ENCODE peak calls at places on chromosome 22, in nine cellular contexts. M is activated gamma-delta T cell treated with anti-CD3 and anti-CD28 coated beads, Interleukin-2, amount 50 U/mL, for 16 hours; D is heart right ventricle; Z is AML-193; V is myocyte; A is COR-L47; C is upper lobe of right lung; I is epithelial cell of esophagus; B is activated effector memory CD4-positive, alpha-beta T cell treated with Interleukin-2 at 50 U/mL for 16 hours. U is an unnamed sample.

GRCh38 chr22:39214383-39215069 is 30.3 kb downstream of the PDGFB start:
- DNase-seq in Z (no peak), A (no peak), M (no peak), V (peak; percentile 63), B (no peak), D (no peak), C (peak; percentile 36), I (peak; percentile 88), U (peak; percentile 16)

GRCh38 chr22:36397081-36397766 is 9.5 kb upstream of the MYH9 start:
- DNase-seq in C (peak; percentile 68), D (no peak), Z (no peak), B (no peak), A (no peak), V (no peak), M (no peak), I (peak; percentile 79), U (no peak)

GRCh38 chr22:45217806-45218205 is 22.9 kb downstream of the KIAA0930 start:
- DNase-seq in B (no peak), A (no peak), V (no peak), Z (no peak), I (no peak), D (no peak), M (no peak), C (no peak), U (no peak)

GRCh38 chr22:27876684-27877083 is 42.4 kb downstream of the PITPNB start:
- DNase-seq in A (peak; percentile 27), V (peak; percentile 91), M (no peak), B (no peak), Z (no peak), D (no peak), I (no peak), C (no peak), U (no peak)

GRCh38 chr22:43389227-43389836 is 22.5 kb upstream of the MPPED1 start:
- DNase-seq in A (no peak), Z (no peak), V (no peak), B (no peak), I (no peak), C (no peak), M (no peak), D (no peak), U (no peak)

GRCh38 chr22:36366291-36366708 is 21.5 kb downstream of the MYH9 start:
- DNase-seq in V (no peak), I (peak; percentile 68), C (no peak), Z (no peak), A (no peak), D (no peak), M (no peak), B (no peak), U (no peak)

GRCh38 chr22:40541300-40541699 is 95.2 kb downstream of the MRTFA start:
- DNase-seq in I (peak; percentile 99), Z (no peak), D (no peak), C (no peak), M (no peak), V (no peak), A (no peak), B (no peak), U (no peak)

GRCh38 chr22:47299879-47300697 is 537.6 kb downstream of the TBC1D22A start:
- DNase-seq in V (no peak), I (no peak), Z (no peak), C (no peak), A (no peak), D (no peak), M (no peak), B (no peak), U (no peak)

GRCh38 chr22:22746061-22746962 is 101.9 kb downstream of the GGTLC2 start:
- DNase-seq in Z (no peak), V (no peak), B (no peak), M (no peak), D (no peak), A (no peak), C (no peak), I (no peak), U (no peak)

GRCh38 chr22:17777005-17777716 is 2.9 kb upstream of the BID start:
- DNase-seq in M (peak; percentile 62), A (no peak), V (no peak), I (no peak), D (no peak), B (peak; percentile 66), C (peak; percentile 79), Z (peak; percentile 84), U (no peak)

GRCh38 chr22:31179345-31179744 is 19.4 kb downstream of the RNF185 start:
- DNase-seq in Z (no peak), V (peak; percentile 38), C (no peak), A (peak; percentile 59), B (no peak), D (no peak), I (peak; percentile 91), M (no peak), U (no peak)

GRCh38 chr22:41976070-41976901 is 7.0 kb downstream of the SEPTIN3 start:
- DNase-seq in Z (peak; percentile 31), M (no peak), D (peak; percentile 34), B (peak; percentile 30), V (no peak), I (peak; percentile 26), A (peak; percentile 58), C (peak; percentile 76), U (no peak)

GRCh38 chr22:19824197-19825015 is 30.3 kb downstream of the GNB1L start:
- DNase-seq in C (peak; percentile 57), B (no peak), A (no peak), D (no peak), M (no peak), Z (no peak), I (peak; percentile 51), V (no peak), U (no peak)

GRCh38 chr22:29002603-29003002 is 59.0 kb downstream of the C22orf31 start:
- DNase-seq in D (no peak), C (no peak), I (no peak), V (no peak), M (no peak), Z (no peak), B (no peak), A (no peak), U (no peak)

GRCh38 chr22:50246242-50247175 is 1.7 kb upstream of the TUBGCP6 start:
- DNase-seq in Z (no peak), V (no peak), I (peak; percentile 26), B (no peak), M (no peak), D (no peak), C (no peak), A (no peak), U (no peak)

GRCh38 chr22:43819691-43820670 is 7.9 kb upstream of the EFCAB6 start:
- DNase-seq in Z (no peak), A (peak; percentile 68), V (peak; percentile 56), D (no peak), C (no peak), B (no peak), M (no peak), I (no peak), U (no peak)

GRCh38 chr22:32985899-32986772 is 72.0 kb downstream of the SYN3 start:
- DNase-seq in I (peak; percentile 90), V (peak; percentile 73), B (no peak), Z (peak; percentile 45), D (no peak), A (no peak), C (no peak), M (no peak), U (peak; percentile 84)

GRCh38 chr22:32329202-32329645 is 28.4 kb upstream of the RFPL3 start:
- DNase-seq in A (no peak), M (no peak), D (no peak), V (no peak), Z (no peak), C (peak; percentile 13), I (no peak), B (no peak), U (no peak)

GRCh38 chr22:19478466-19479357 is at the start of gene UFD1:
- DNase-seq in B (peak; percentile 74), V (peak; percentile 88), D (peak; percentile 86), I (peak; percentile 84), Z (no peak), M (peak; percentile 66), C (peak; percentile 93), A (peak; percentile 75), U (peak; percentile 87)

GRCh38 chr22:48758905-48759875 is 1068.5 kb downstream of the BRD1 start:
- DNase-seq in M (no peak), Z (no peak), D (no peak), V (no peak), I (no peak), C (no peak), B (no peak), A (no peak), U (no peak)

U was measured in foreskin fibroblast.